ENCODE peak calls at places on chromosomes 11 and 22, in four cellular contexts. One of them, this sample, is unnamed.

GRCh38 chr11:72015511-72016061 is 16.9 kb downstream of the IL18BP start:
- DNase-seq in AG09309: no peak
- DNase-seq in nucleus accumbens: no peak
- DNase-seq in activated T-cell treated with anti-CD3 and anti-CD28 coated beads for 1 hour: no peak
- DNase-seq in this sample: no peak

GRCh38 chr11:118522571-118523072 is 4.7 kb upstream of the TTC36 start:
- DNase-seq in AG09309: no peak
- DNase-seq in nucleus accumbens: no peak
- DNase-seq in activated T-cell treated with anti-CD3 and anti-CD28 coated beads for 1 hour: no peak
- DNase-seq in this sample: no peak

GRCh38 chr11:132716037-132716436 is 816.3 kb downstream of the OPCML start:
- DNase-seq in AG09309: no peak
- DNase-seq in nucleus accumbens: no peak
- DNase-seq in activated T-cell treated with anti-CD3 and anti-CD28 coated beads for 1 hour: no peak
- DNase-seq in this sample: no peak

GRCh38 chr22:37182101-37182948 is 5.7 kb downstream of the C1QTNF6 start:
- DNase-seq in AG09309: no peak
- DNase-seq in nucleus accumbens: no peak
- DNase-seq in activated T-cell treated with anti-CD3 and anti-CD28 coated beads for 1 hour: no peak
- DNase-seq in this sample: no peak

GRCh38 chr11:65071907-65072630 is 11.8 kb downstream of the CDCA5 start:
- DNase-seq in AG09309: no peak
- DNase-seq in nucleus accumbens: no peak
- DNase-seq in activated T-cell treated with anti-CD3 and anti-CD28 coated beads for 1 hour: no peak
- DNase-seq in this sample: no peak

GRCh38 chr11:6319001-6319878 is 1.1 kb downstream of the CAVIN3 start:
- DNase-seq in AG09309: no peak
- DNase-seq in nucleus accumbens: no peak
- DNase-seq in activated T-cell treated with anti-CD3 and anti-CD28 coated beads for 1 hour: no peak
- DNase-seq in this sample: no peak

GRCh38 chr11:77819921-77820564 is 479 bp downstream of the RSF1 start:
- DNase-seq in AG09309: no peak
- DNase-seq in nucleus accumbens: peak; percentile 15
- DNase-seq in activated T-cell treated with anti-CD3 and anti-CD28 coated beads for 1 hour: peak; percentile 14
- DNase-seq in this sample: no peak

GRCh38 chr11:120817131-120817530 is 206.8 kb upstream of the TBCEL start:
- DNase-seq in AG09309: no peak
- DNase-seq in nucleus accumbens: peak; percentile 46
- DNase-seq in activated T-cell treated with anti-CD3 and anti-CD28 coated beads for 1 hour: no peak
- DNase-seq in this sample: no peak

GRCh38 chr11:1690167-1691026 is 6.6 kb upstream of the KRTAP5-6 start:
- DNase-seq in AG09309: no peak
- DNase-seq in nucleus accumbens: no peak
- DNase-seq in activated T-cell treated with anti-CD3 and anti-CD28 coated beads for 1 hour: no peak
- DNase-seq in this sample: no peak

GRCh38 chr11:68821670-68822069 is 20.0 kb downstream of the CPT1A start:
- DNase-seq in AG09309: no peak
- DNase-seq in nucleus accumbens: no peak
- DNase-seq in activated T-cell treated with anti-CD3 and anti-CD28 coated beads for 1 hour: no peak
- DNase-seq in this sample: no peak

GRCh38 chr11:118202599-118203422 is 22.0 kb downstream of the JAML start:
- DNase-seq in AG09309: no peak
- DNase-seq in nucleus accumbens: no peak
- DNase-seq in activated T-cell treated with anti-CD3 and anti-CD28 coated beads for 1 hour: peak; percentile 37
- DNase-seq in this sample: no peak

GRCh38 chr11:104531075-104531474 is 367.1 kb upstream of the PDGFD start:
- DNase-seq in AG09309: no peak
- DNase-seq in nucleus accumbens: no peak
- DNase-seq in activated T-cell treated with anti-CD3 and anti-CD28 coated beads for 1 hour: no peak
- DNase-seq in this sample: no peak

GRCh38 chr22:47030143-47030641 is 267.7 kb downstream of the TBC1D22A start:
- DNase-seq in AG09309: no peak
- DNase-seq in nucleus accumbens: no peak
- DNase-seq in activated T-cell treated with anti-CD3 and anti-CD28 coated beads for 1 hour: no peak
- DNase-seq in this sample: no peak

This sample was measured in DMS 273 treated with DMSO at 0.1 percent for 48 hours.